ENCODE peak calls at places on chromosome 9, in six cellular contexts. T is GM10248, E is SW480, C is GF-D8, I is esophagus squamous epithelium, B is amygdala. F is an unnamed sample.

GRCh38 chr9:4435197-4435596 is 55.1 kb upstream of the SLC1A1 start:
- DNase-seq in E (peak; percentile 32), I (no peak), T (no peak), B (no peak), C (no peak), F (no peak)

GRCh38 chr9:70421272-70422180 is 7.1 kb upstream of the KLF9 start:
- DNase-seq in I (no peak), C (peak; percentile 26), E (peak; percentile 81), T (no peak), B (no peak), F (peak; percentile 74)

GRCh38 chr9:5113523-5113922 is 71.9 kb downstream of the INSL6 start:
- DNase-seq in E (no peak), B (no peak), I (no peak), T (no peak), C (no peak), F (no peak)

GRCh38 chr9:127140181-127140580 is 17.7 kb upstream of the ANGPTL2 start:
- DNase-seq in E (no peak), B (no peak), C (no peak), T (no peak), I (no peak), F (no peak)

GRCh38 chr9:79287881-79288280 is 283.9 kb upstream of the TLE4 start:
- DNase-seq in C (no peak), E (no peak), I (no peak), B (no peak), T (no peak), F (no peak)

GRCh38 chr9:94619012-94619411 is 20.3 kb downstream of the FBP1 start:
- DNase-seq in C (no peak), E (no peak), B (no peak), I (no peak), T (no peak), F (no peak)

GRCh38 chr9:110179734-110180133 is 28.2 kb downstream of the C9orf152 start:
- DNase-seq in I (no peak), T (no peak), B (no peak), C (no peak), E (peak; percentile 13), F (no peak)

GRCh38 chr9:100160021-100160420 is 61.0 kb downstream of the INVS start:
- DNase-seq in C (no peak), E (no peak), T (peak; percentile 18), B (no peak), I (no peak), F (no peak)

GRCh38 chr9:136675477-136676296 is 11.6 kb downstream of the AGPAT2 start:
- DNase-seq in T (no peak), B (no peak), C (no peak), E (no peak), I (no peak), F (no peak)

GRCh38 chr9:87620727-87621322 is 105.1 kb upstream of the CTSL start:
- DNase-seq in E (no peak), C (no peak), B (peak; percentile 35), I (no peak), T (no peak), F (peak; percentile 67)

GRCh38 chr9:89038354-89039091 is 47.3 kb downstream of the S1PR3 start:
- DNase-seq in E (no peak), B (peak; percentile 10), T (no peak), C (no peak), I (no peak), F (peak; percentile 88)

GRCh38 chr9:88642333-88642732 is 107.4 kb downstream of the NXNL2 start:
- DNase-seq in C (no peak), I (no peak), B (no peak), T (no peak), E (no peak), F (no peak)

GRCh38 chr9:97076238-97076637 is 37.3 kb upstream of the CTSV start:
- DNase-seq in C (no peak), B (no peak), E (no peak), I (no peak), T (no peak), F (no peak)

GRCh38 chr9:87148391-87149237 is 201.3 kb upstream of the GAS1 start:
- DNase-seq in E (peak; percentile 54), B (peak; percentile 66), C (no peak), I (no peak), T (no peak), F (peak; percentile 88)

GRCh38 chr9:75604661-75605060 is 285.8 kb upstream of the PCSK5 start:
- DNase-seq in E (no peak), I (no peak), C (peak; percentile 49), B (no peak), T (no peak), F (no peak)

GRCh38 chr9:129282308-129283211 is 104.5 kb upstream of the IER5L start:
- DNase-seq in C (no peak), B (no peak), T (no peak), E (no peak), I (no peak), F (peak; percentile 27)